ENCODE peak calls at places on chromosomes 2 and 18, in six cellular contexts. C is H1, I is WTC11, L is K562, D is HepG2, N is GM12878. F is an unnamed sample.

GRCh38 chr2:225558425-225558824 is 158.9 kb downstream of the NYAP2 start:
- DNase-seq in C (no peak), I (no peak), L (no peak), D (no peak), N (no peak), F (no peak)

GRCh38 chr2:205885492-205886099 is 200.4 kb downstream of the INO80D start:
- DNase-seq in C (peak), I (peak), L (peak), D (peak), N (no peak), F (peak)

GRCh38 chr18:50877545-50878265 is 1.2 kb upstream of the ME2 start:
- DNase-seq in C (no peak), I (no peak), L (no peak), D (no peak), N (no peak), F (no peak)

GRCh38 chr2:48107326-48107925 is 201.1 kb upstream of the FBXO11 start:
- DNase-seq in C (no peak), I (no peak), L (no peak), D (peak), N (no peak), F (peak)

GRCh38 chr2:160582481-160583161 is 89.0 kb upstream of the RBMS1 start:
- DNase-seq in C (no peak), I (no peak), L (no peak), D (no peak), N (no peak), F (no peak)

GRCh38 chr2:205574041-205574440 is 108.3 kb upstream of the NRP2 start:
- DNase-seq in C (no peak), I (no peak), L (no peak), D (no peak), N (no peak), F (no peak)

GRCh38 chr2:209314641-209315040 is 109.2 kb upstream of the MAP2 start:
- DNase-seq in C (no peak), I (no peak), L (no peak), D (no peak), N (no peak), F (no peak)

GRCh38 chr2:184026961-184027360 is 571.4 kb upstream of the ZNF804A start:
- DNase-seq in C (no peak), I (no peak), L (no peak), D (no peak), N (no peak), F (no peak)

GRCh38 chr2:55598056-55598795 is 19.2 kb downstream of the PPP4R3B start:
- DNase-seq in C (no peak), I (no peak), L (no peak), D (no peak), N (no peak), F (no peak)

GRCh38 chr2:100104718-100105677 is 37.4 kb downstream of the AFF3 start:
- DNase-seq in C (peak), I (peak), L (no peak), D (no peak), N (no peak), F (no peak)

GRCh38 chr2:53572696-53573095 is 194.9 kb upstream of the CHAC2 start:
- DNase-seq in C (no peak), I (no peak), L (no peak), D (no peak), N (no peak), F (no peak)

GRCh38 chr2:158484892-158485556 is 28.3 kb downstream of the PKP4 start:
- DNase-seq in C (no peak), I (no peak), L (no peak), D (no peak), N (no peak), F (no peak)

GRCh38 chr2:120607506-120607905 is 128.2 kb upstream of the GLI2 start:
- DNase-seq in C (no peak), I (no peak), L (no peak), D (no peak), N (no peak), F (no peak)

GRCh38 chr2:157662401-157662800 is 33.7 kb upstream of the ACVR1C start:
- DNase-seq in C (no peak), I (no peak), L (no peak), D (no peak), N (no peak), F (no peak)

GRCh38 chr2:217270089-217270800 is 410.4 kb upstream of the TNP1 start:
- DNase-seq in C (peak), I (peak), L (no peak), D (no peak), N (no peak), F (no peak)

GRCh38 chr18:27541293-27541692 is 356.2 kb upstream of the CHST9 start:
- DNase-seq in C (no peak), I (no peak), L (no peak), D (no peak), N (no peak), F (no peak)

GRCh38 chr2:172046080-172046678 is 39.1 kb upstream of the DLX1 start:
- DNase-seq in C (no peak), I (no peak), L (no peak), D (no peak), N (no peak), F (no peak)

GRCh38 chr2:22213237-22213636 is 1089.5 kb downstream of the TDRD15 start:
- DNase-seq in C (no peak), I (no peak), L (no peak), D (no peak), N (no peak), F (no peak)

GRCh38 chr18:49819768-49820662 is 6.7 kb upstream of the ACAA2 start:
- DNase-seq in C (no peak), I (no peak), L (no peak), D (no peak), N (no peak), F (no peak)

GRCh38 chr2:159044804-159045286 is 76.4 kb downstream of the TANC1 start:
- DNase-seq in C (peak), I (no peak), L (no peak), D (no peak), N (no peak), F (no peak)

GRCh38 chr2:208315081-208315788 is 49.2 kb downstream of the PIKFYVE start:
- DNase-seq in C (no peak), I (no peak), L (no peak), D (no peak), N (peak), F (no peak)

GRCh38 chr18:54775686-54776085 is 52.6 kb upstream of the RAB27B start:
- DNase-seq in C (no peak), I (no peak), L (peak), D (no peak), N (no peak), F (peak)

GRCh38 chr18:31634331-31634713 is 42.6 kb downstream of the TTR start:
- DNase-seq in C (no peak), I (no peak), L (no peak), D (no peak), N (peak), F (no peak)

GRCh38 chr2:3269425-3270094 is 108.1 kb downstream of the EIPR1 start:
- DNase-seq in C (no peak), I (no peak), L (no peak), D (no peak), N (no peak), F (no peak)

GRCh38 chr2:20439193-20439475 is 7.7 kb upstream of the RHOB start:
- DNase-seq in C (no peak), I (no peak), L (no peak), D (peak), N (no peak), F (no peak)

GRCh38 chr2:40332096-40332826 is 119.6 kb downstream of the SLC8A1 start:
- DNase-seq in C (no peak), I (no peak), L (no peak), D (no peak), N (no peak), F (no peak)

GRCh38 chr2:71851094-71851755 is 296.4 kb downstream of the CYP26B1 start:
- DNase-seq in C (no peak), I (no peak), L (no peak), D (no peak), N (no peak), F (no peak)

GRCh38 chr18:63444567-63444966 is 22.3 kb upstream of the VPS4B start:
- DNase-seq in C (no peak), I (no peak), L (no peak), D (no peak), N (no peak), F (no peak)

GRCh38 chr2:33775306-33775705 is 176.2 kb upstream of the FAM98A start:
- DNase-seq in C (no peak), I (no peak), L (no peak), D (no peak), N (no peak), F (no peak)

GRCh38 chr2:35292269-35292668 is 1063.3 kb upstream of the CRIM1 start:
- DNase-seq in C (no peak), I (no peak), L (no peak), D (no peak), N (no peak), F (no peak)

GRCh38 chr2:237967463-237967871 is 653 bp downstream of the UBE2F start:
- DNase-seq in C (peak), I (peak), L (peak), D (no peak), N (no peak), F (no peak)

DNA sequence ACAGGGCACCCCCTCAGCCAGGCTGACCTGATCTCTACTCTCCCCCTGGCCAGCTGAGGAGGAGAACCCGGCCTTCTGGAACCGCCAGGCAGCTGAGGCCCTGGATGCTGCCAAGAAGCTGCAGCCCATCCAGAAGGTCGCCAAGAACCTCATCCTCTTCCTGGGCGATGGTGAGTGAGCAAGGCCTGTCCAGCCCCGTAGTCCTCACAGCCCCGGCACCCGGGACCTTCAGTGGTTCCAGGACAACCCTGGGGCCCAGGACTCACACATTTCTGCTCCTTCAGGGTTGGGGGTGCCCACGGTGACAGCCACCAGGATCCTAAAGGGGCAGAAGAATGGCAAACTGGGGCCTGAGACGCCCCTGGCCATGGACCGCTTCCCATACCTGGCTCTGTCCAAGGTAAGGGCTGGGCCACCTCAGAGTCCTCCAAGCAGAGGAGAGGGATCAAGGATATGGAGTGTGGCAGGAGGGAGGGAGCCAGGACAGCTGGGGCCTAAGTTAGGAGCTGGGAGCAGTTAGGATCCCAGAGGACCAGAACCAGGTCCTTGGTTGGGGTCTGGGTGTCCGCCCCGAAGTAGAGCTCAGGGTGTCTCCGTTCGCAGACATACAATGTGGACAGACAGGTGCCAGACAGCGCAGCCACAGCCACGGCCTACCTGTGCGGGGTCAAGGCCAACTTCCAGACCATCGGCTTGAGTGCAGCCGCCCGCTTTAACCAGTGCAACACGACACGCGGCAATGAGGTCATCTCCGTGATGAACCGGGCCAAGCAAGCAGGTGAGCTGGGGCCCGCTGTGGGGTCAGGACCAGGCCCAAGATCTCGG is 555 bp downstream of the ALPI start:
- DNase-seq in C (no peak), I (no peak), L (no peak), D (no peak), N (no peak), F (no peak)
- TF ChIP-seq ATF3 in C (no peak), I (no peak), L (no peak), D (no peak), N (no peak), F (no peak)

DNA sequence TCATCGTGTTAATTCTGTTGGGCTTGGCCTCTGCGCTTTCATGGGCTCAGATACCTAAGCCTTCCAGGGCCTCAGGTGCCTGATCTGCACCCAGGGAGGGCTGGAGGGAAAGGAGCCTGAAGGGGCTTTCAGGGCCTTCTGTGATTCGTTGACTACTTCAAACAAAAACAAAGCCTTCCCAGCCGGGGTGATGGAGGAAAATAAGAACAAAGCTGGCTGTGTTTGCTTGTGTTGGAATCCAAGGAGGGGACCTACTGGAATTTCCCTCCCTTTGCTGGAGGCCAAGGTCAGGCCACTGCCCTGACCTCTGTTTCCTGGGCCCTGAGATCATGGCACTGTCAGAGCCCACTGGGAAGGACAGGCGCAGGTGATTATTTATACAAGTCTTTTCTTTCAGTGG is 135.3 kb downstream of the KLHL29 start:
- DNase-seq in C (no peak), I (no peak), L (no peak), D (peak), N (no peak), F (no peak)
- TF ChIP-seq ATF3 in C (no peak), I (no peak), L (no peak), D (no peak), N (no peak), F (no peak)

DNA sequence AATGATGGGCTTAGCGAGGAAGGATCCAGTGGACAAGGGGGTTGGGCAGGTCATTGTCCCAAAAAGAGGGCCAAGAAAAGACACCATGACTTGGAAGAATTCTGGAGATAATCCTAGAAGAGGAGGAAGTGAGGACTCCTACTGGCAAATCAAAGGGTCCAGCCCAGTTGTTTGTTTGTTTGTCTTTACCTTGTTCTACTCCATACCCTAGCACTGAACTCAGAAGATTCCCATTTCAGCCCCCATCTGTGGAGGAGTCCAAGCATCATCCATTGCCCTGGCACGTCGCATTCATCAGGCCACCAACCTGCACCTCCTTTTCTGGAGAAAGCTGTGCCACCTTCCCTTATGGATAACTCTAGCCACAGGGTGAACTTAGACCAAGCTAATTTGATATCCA is 326.2 kb downstream of the EN1 start:
- DNase-seq in C (no peak), I (no peak), L (no peak), D (no peak), N (no peak), F (no peak)
- TF ChIP-seq ATF3 in C (no peak), I (no peak), L (no peak), D (no peak), N (no peak), F (no peak)

GRCh38 chr2:118822572-118822971 is 24.9 kb downstream of the EN1 start:
- DNase-seq in C (no peak), I (no peak), L (no peak), D (no peak), N (no peak), F (no peak)

GRCh38 chr2:118822015-118822414 is 25.4 kb downstream of the EN1 start:
- DNase-seq in C (no peak), I (no peak), L (no peak), D (no peak), N (no peak), F (no peak)

GRCh38 chr2:118826093-118826492 is 21.4 kb downstream of the EN1 start:
- DNase-seq in C (no peak), I (no peak), L (no peak), D (no peak), N (no peak), F (no peak)

GRCh38 chr2:118823666-118824065 is 23.8 kb downstream of the EN1 start:
- DNase-seq in C (no peak), I (no peak), L (no peak), D (no peak), N (no peak), F (no peak)
- TF ChIP-seq ATF3 in C (no peak), I (no peak), L (no peak), D (no peak), N (no peak), F (no peak)

F was measured in HCT116.